ENCODE peak calls at places on chromosomes 16 and 17, in six cellular contexts. One of them, this sample, is unnamed.

GRCh38 chr17:49585422-49586027 is 9.9 kb downstream of the NXPH3 start:
- DNase-seq in WTC11: peak; percentile 74
- DNase-seq in ELF-1: peak; percentile 81
- DNase-seq in EH: peak; percentile 26
- DNase-seq in stimulated activated naive CD4-positive, alpha-beta T cell: no peak
- DNase-seq in skeletal muscle cell: no peak
- DNase-seq in this sample: no peak

GRCh38 chr17:80941743-80942211 is 49.9 kb upstream of the CHMP6 start:
- DNase-seq in ELF-1: no peak
- DNase-seq in skeletal muscle cell: no peak
- DNase-seq in EH: peak; percentile 19
- DNase-seq in WTC11: peak; percentile 7
- DNase-seq in stimulated activated naive CD4-positive, alpha-beta T cell: no peak
- DNase-seq in this sample: no peak

GRCh38 chr16:68300736-68301459 is 9.8 kb downstream of the SLC7A6OS start:
- DNase-seq in WTC11: no peak
- DNase-seq in skeletal muscle cell: no peak
- DNase-seq in EH: peak; percentile 39
- DNase-seq in ELF-1: no peak
- DNase-seq in stimulated activated naive CD4-positive, alpha-beta T cell: no peak
- DNase-seq in this sample: no peak

GRCh38 chr17:43982171-43982570 is 22.3 kb upstream of the NAGS start:
- DNase-seq in EH: no peak
- DNase-seq in WTC11: no peak
- DNase-seq in skeletal muscle cell: no peak
- DNase-seq in ELF-1: no peak
- DNase-seq in stimulated activated naive CD4-positive, alpha-beta T cell: no peak
- DNase-seq in this sample: no peak

GRCh38 chr17:38421224-38421841 is 6.9 kb upstream of the ARHGAP23 start:
- DNase-seq in EH: peak; percentile 93
- DNase-seq in WTC11: no peak
- DNase-seq in skeletal muscle cell: peak; percentile 42
- DNase-seq in stimulated activated naive CD4-positive, alpha-beta T cell: no peak
- DNase-seq in ELF-1: no peak
- DNase-seq in this sample: peak; percentile 67

GRCh38 chr17:50106393-50107131 is 11.4 kb downstream of the PDK2 start:
- DNase-seq in stimulated activated naive CD4-positive, alpha-beta T cell: no peak
- DNase-seq in WTC11: no peak
- DNase-seq in ELF-1: no peak
- DNase-seq in skeletal muscle cell: no peak
- DNase-seq in EH: no peak
- DNase-seq in this sample: no peak

GRCh38 chr16:78955206-78955605 is 645.3 kb downstream of the MAF start:
- DNase-seq in WTC11: no peak
- DNase-seq in EH: no peak
- DNase-seq in skeletal muscle cell: no peak
- DNase-seq in ELF-1: no peak
- DNase-seq in stimulated activated naive CD4-positive, alpha-beta T cell: no peak
- DNase-seq in this sample: no peak

GRCh38 chr16:49602201-49603041 is 228.8 kb downstream of the C16orf78 start:
- DNase-seq in EH: no peak
- DNase-seq in stimulated activated naive CD4-positive, alpha-beta T cell: no peak
- DNase-seq in skeletal muscle cell: no peak
- DNase-seq in WTC11: no peak
- DNase-seq in ELF-1: peak; percentile 48
- DNase-seq in this sample: no peak

GRCh38 chr17:47745037-47745380 is 12.0 kb downstream of the TBX21 start:
- DNase-seq in stimulated activated naive CD4-positive, alpha-beta T cell: no peak
- DNase-seq in ELF-1: no peak
- DNase-seq in skeletal muscle cell: no peak
- DNase-seq in EH: no peak
- DNase-seq in WTC11: no peak
- DNase-seq in this sample: no peak

GRCh38 chr16:27774779-27775178 is 224.8 kb downstream of the KATNIP start:
- DNase-seq in WTC11: no peak
- DNase-seq in ELF-1: no peak
- DNase-seq in skeletal muscle cell: no peak
- DNase-seq in stimulated activated naive CD4-positive, alpha-beta T cell: no peak
- DNase-seq in EH: no peak
- DNase-seq in this sample: no peak

GRCh38 chr16:22188595-22189442 is 17.3 kb upstream of the EEF2K start:
- DNase-seq in WTC11: peak; percentile 69
- DNase-seq in EH: peak; percentile 93
- DNase-seq in ELF-1: peak; percentile 82
- DNase-seq in skeletal muscle cell: peak; percentile 71
- DNase-seq in stimulated activated naive CD4-positive, alpha-beta T cell: peak; percentile 21
- DNase-seq in this sample: peak; percentile 89

This sample was measured in EL.